ENCODE peak calls at places on chromosomes 1 and 21, in nine cellular contexts. Q, S, D, I, O, L, B, Y and T are unnamed samples.

GRCh38 chr1:115807723-115808122 is 33.2 kb downstream of the NHLH2 start:
- DNase-seq in Q (peak), S (no peak), D (no peak), I (peak), O (peak), L (peak), B (no peak), Y (no peak), T (no peak)

GRCh38 chr1:168623003-168623828 is 46.8 kb downstream of the XCL1 start:
- DNase-seq in Q (peak), S (no peak), D (no peak), I (no peak), O (no peak), L (peak), B (no peak), Y (no peak), T (no peak)

GRCh38 chr1:2595812-2596529 is 9.4 kb downstream of the PRXL2B start:
- DNase-seq in Q (no peak), S (no peak), D (peak), I (no peak), O (no peak), L (no peak), B (no peak), Y (no peak), T (no peak)

GRCh38 chr1:205225901-205226765 is 1.6 kb upstream of the TMCC2 start:
- DNase-seq in Q (no peak), S (no peak), D (no peak), I (no peak), O (no peak), L (no peak), B (no peak), Y (no peak), T (no peak)

GRCh38 chr1:31627301-31627929 is 9.9 kb downstream of the HCRTR1 start:
- DNase-seq in Q (no peak), S (peak), D (no peak), I (no peak), O (peak), L (no peak), B (no peak), Y (no peak), T (peak)

GRCh38 chr1:94602802-94603625 is 61.5 kb upstream of the F3 start:
- DNase-seq in Q (no peak), S (no peak), D (no peak), I (no peak), O (no peak), L (no peak), B (no peak), Y (no peak), T (no peak)

GRCh38 chr1:184520343-184520742 is 133.5 kb downstream of the C1orf21 start:
- DNase-seq in Q (no peak), S (no peak), D (no peak), I (no peak), O (no peak), L (no peak), B (no peak), Y (no peak), T (no peak)

GRCh38 chr1:200951016-200951415 is 56.3 kb downstream of the INAVA start:
- DNase-seq in Q (no peak), S (no peak), D (no peak), I (no peak), O (no peak), L (no peak), B (no peak), Y (no peak), T (no peak)

GRCh38 chr1:14672030-14672429 is 73.5 kb downstream of the KAZN start:
- DNase-seq in Q (no peak), S (no peak), D (no peak), I (peak), O (no peak), L (no peak), B (no peak), Y (no peak), T (no peak)

GRCh38 chr1:204074274-204075115 is 1.6 kb downstream of the SOX13 start:
- DNase-seq in Q (no peak), S (peak), D (peak), I (no peak), O (peak), L (peak), B (no peak), Y (no peak), T (peak)

GRCh38 chr1:156480411-156481192 is 20.0 kb downstream of the MEF2D start:
- DNase-seq in Q (peak), S (no peak), D (no peak), I (no peak), O (peak), L (peak), B (no peak), Y (no peak), T (no peak)

GRCh38 chr1:169103443-169103842 is 3.0 kb upstream of the ATP1B1 start:
- DNase-seq in Q (no peak), S (no peak), D (no peak), I (no peak), O (peak), L (no peak), B (no peak), Y (no peak), T (peak)

GRCh38 chr1:71054791-71055190 is 7.2 kb upstream of the PTGER3 start:
- DNase-seq in Q (no peak), S (no peak), D (no peak), I (no peak), O (no peak), L (no peak), B (no peak), Y (no peak), T (no peak)

GRCh38 chr1:154856544-154856943 is 13.5 kb downstream of the KCNN3 start:
- DNase-seq in Q (no peak), S (no peak), D (no peak), I (no peak), O (no peak), L (no peak), B (no peak), Y (no peak), T (no peak)

GRCh38 chr1:153532769-153533599 is 2.8 kb downstream of the S100A6 start:
- DNase-seq in Q (peak), S (peak), D (peak), I (no peak), O (peak), L (peak), B (peak), Y (peak), T (peak)

GRCh38 chr1:16978589-16979474 is 1.6 kb downstream of the MFAP2 start:
- DNase-seq in Q (no peak), S (peak), D (peak), I (no peak), O (no peak), L (no peak), B (no peak), Y (peak), T (no peak)

GRCh38 chr1:209895709-209896108 is 42.3 kb upstream of the SYT14 start:
- DNase-seq in Q (no peak), S (no peak), D (no peak), I (no peak), O (no peak), L (no peak), B (no peak), Y (no peak), T (no peak)

GRCh38 chr1:236099622-236100021 is 34.7 kb upstream of the NID1 start:
- DNase-seq in Q (no peak), S (no peak), D (no peak), I (no peak), O (no peak), L (no peak), B (no peak), Y (peak), T (no peak)

GRCh38 chr1:212353181-212353580 is 61.5 kb downstream of the PACC1 start:
- DNase-seq in Q (no peak), S (no peak), D (no peak), I (no peak), O (no peak), L (no peak), B (no peak), Y (no peak), T (no peak)

GRCh38 chr1:44025816-44026215 is 5.4 kb downstream of the SLC6A9 start:
- DNase-seq in Q (no peak), S (no peak), D (peak), I (no peak), O (peak), L (no peak), B (no peak), Y (no peak), T (peak)

GRCh38 chr1:12433323-12434053 is 184.5 kb downstream of the DHRS3 start:
- DNase-seq in Q (peak), S (peak), D (no peak), I (no peak), O (peak), L (no peak), B (no peak), Y (no peak), T (no peak)

GRCh38 chr1:25642710-25643109 is 26.1 kb downstream of the MAN1C1 start:
- DNase-seq in Q (no peak), S (no peak), D (no peak), I (peak), O (peak), L (no peak), B (peak), Y (no peak), T (no peak)

GRCh38 chr1:107277022-107277421 is 136.2 kb downstream of the NTNG1 start:
- DNase-seq in Q (peak), S (no peak), D (no peak), I (no peak), O (peak), L (no peak), B (no peak), Y (no peak), T (no peak)

GRCh38 chr1:2206813-2207488 is 12.4 kb upstream of the FAAP20 start:
- DNase-seq in Q (peak), S (no peak), D (peak), I (no peak), O (no peak), L (no peak), B (no peak), Y (no peak), T (peak)

GRCh38 chr21:29696947-29697346 is 242.8 kb downstream of the GRIK1 start:
- DNase-seq in Q (no peak), S (no peak), D (no peak), I (no peak), O (no peak), L (no peak), B (no peak), Y (no peak), T (no peak)

GRCh38 chr1:191913234-191913948 is 244.9 kb upstream of the RGS18 start:
- DNase-seq in Q (no peak), S (no peak), D (no peak), I (no peak), O (no peak), L (no peak), B (no peak), Y (no peak), T (no peak)

GRCh38 chr1:41726899-41727748 is 191.6 kb downstream of the HIVEP3 start:
- DNase-seq in Q (peak), S (no peak), D (peak), I (peak), O (peak), L (no peak), B (no peak), Y (peak), T (peak)

GRCh38 chr1:209323743-209324142 is 259.8 kb upstream of the CAMK1G start:
- DNase-seq in Q (no peak), S (no peak), D (no peak), I (no peak), O (no peak), L (no peak), B (no peak), Y (no peak), T (no peak)

GRCh38 chr1:240237305-240237721 is 145.6 kb downstream of the FMN2 start:
- DNase-seq in Q (no peak), S (peak), D (no peak), I (no peak), O (no peak), L (no peak), B (no peak), Y (no peak), T (no peak)

GRCh38 chr1:228697209-228698016 is 37.9 kb upstream of the RHOU start:
- DNase-seq in Q (no peak), S (peak), D (peak), I (no peak), O (peak), L (no peak), B (peak), Y (peak), T (no peak)

GRCh38 chr1:23718482-23718881 is 24.8 kb upstream of the ELOA start:
- DNase-seq in Q (peak), S (no peak), D (no peak), I (no peak), O (no peak), L (peak), B (no peak), Y (no peak), T (peak)

GRCh38 chr1:40612345-40612831 is 53.1 kb downstream of the RIMS3 start:
- DNase-seq in Q (peak), S (peak), D (no peak), I (peak), O (peak), L (peak), B (no peak), Y (peak), T (peak)

GRCh38 chr1:34865573-34865972 is 6.0 kb upstream of the SMIM12 start:
- DNase-seq in Q (no peak), S (no peak), D (no peak), I (no peak), O (no peak), L (no peak), B (no peak), Y (no peak), T (no peak)

GRCh38 chr1:109112056-109112651 is 1.8 kb upstream of the ELAPOR1 start:
- DNase-seq in Q (peak), S (no peak), D (no peak), I (no peak), O (no peak), L (peak), B (no peak), Y (no peak), T (no peak)

GRCh38 chr1:197890936-197891335 is 11.5 kb upstream of the C1orf53 start:
- DNase-seq in Q (no peak), S (no peak), D (no peak), I (no peak), O (no peak), L (no peak), B (no peak), Y (no peak), T (no peak)

DNA sequence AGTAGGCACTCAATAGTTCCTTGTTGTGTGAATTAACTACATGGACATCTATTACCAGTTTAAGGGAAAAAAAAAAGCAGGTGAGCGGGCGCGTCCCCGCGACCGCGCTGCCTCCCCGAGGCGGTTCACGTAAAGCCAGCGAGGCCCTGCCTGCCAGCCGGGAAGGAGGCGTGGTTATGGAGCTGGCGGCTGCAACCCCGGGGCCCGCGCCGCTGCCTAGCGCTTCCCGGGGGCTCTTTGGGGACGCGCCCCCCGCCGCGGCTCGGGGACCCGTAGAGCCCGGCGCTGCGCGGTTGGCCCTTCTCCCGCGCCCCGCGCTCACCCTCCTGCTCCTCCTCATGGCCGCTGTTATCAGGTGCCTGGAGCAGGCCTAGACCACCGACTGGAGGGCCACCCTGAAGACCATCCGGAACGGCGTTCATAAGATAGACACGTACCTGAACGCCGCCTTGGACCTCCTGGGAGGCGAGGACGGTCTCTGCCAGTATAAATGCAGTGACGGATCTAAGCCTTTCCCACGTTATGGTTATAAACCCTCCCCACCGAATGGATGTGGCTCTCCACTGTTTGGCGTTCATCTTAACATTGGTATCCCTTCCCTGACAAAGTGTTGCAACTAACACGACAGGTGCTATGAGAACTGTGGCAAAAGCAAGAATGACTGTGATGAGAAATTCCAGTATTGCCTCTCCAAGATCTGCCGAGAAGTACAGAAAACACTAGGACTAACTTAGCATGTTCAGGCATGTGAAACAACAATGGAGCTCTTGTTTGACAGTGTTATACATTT is 2.6 kb upstream of the CC2D1B start:
- DNase-seq in Q (no peak), S (peak), D (no peak), I (no peak), O (peak), L (peak), B (no peak), Y (no peak), T (peak)
- TF ChIP-seq POLR2A in Q (no peak), S (no peak), D (no peak), I (peak), O (no peak), L (no peak), B (no peak), Y (no peak), T (no peak)

GRCh38 chr1:79380078-79380477 is 373.5 kb upstream of the ADGRL4 start:
- DNase-seq in Q (no peak), S (no peak), D (no peak), I (no peak), O (no peak), L (no peak), B (no peak), Y (no peak), T (no peak)
- TF ChIP-seq CTCF in Q (no peak), S (no peak), D (no peak), I (no peak), O (no peak), L (no peak), B (no peak), Y (no peak), T (no peak)

GRCh38 chr1:87151500-87152421 is 176.9 kb upstream of the LMO4 start:
- DNase-seq in Q (peak), S (peak), D (peak), I (peak), O (peak), L (no peak), B (no peak), Y (peak), T (peak)
- TF ChIP-seq EP300 in Q (no peak), S (no peak), D (no peak), I (peak), O (no peak), L (no peak), B (no peak), Y (no peak), T (no peak)

GRCh38 chr1:166484471-166484870 is 317.7 kb upstream of the FAM78B start:
- DNase-seq in Q (no peak), S (no peak), D (no peak), I (no peak), O (no peak), L (no peak), B (no peak), Y (no peak), T (no peak)

GRCh38 chr1:166485620-166486019 is 318.8 kb upstream of the FAM78B start:
- DNase-seq in Q (no peak), S (no peak), D (no peak), I (no peak), O (no peak), L (no peak), B (no peak), Y (no peak), T (no peak)

GRCh38 chr1:166489356-166489669 is 322.5 kb upstream of the FAM78B start:
- DNase-seq in Q (no peak), S (no peak), D (no peak), I (no peak), O (no peak), L (no peak), B (no peak), Y (no peak), T (no peak)

GRCh38 chr1:166488327-166488726 is 321.5 kb upstream of the FAM78B start:
- DNase-seq in Q (peak), S (no peak), D (no peak), I (no peak), O (no peak), L (no peak), B (no peak), Y (no peak), T (no peak)

DNA sequence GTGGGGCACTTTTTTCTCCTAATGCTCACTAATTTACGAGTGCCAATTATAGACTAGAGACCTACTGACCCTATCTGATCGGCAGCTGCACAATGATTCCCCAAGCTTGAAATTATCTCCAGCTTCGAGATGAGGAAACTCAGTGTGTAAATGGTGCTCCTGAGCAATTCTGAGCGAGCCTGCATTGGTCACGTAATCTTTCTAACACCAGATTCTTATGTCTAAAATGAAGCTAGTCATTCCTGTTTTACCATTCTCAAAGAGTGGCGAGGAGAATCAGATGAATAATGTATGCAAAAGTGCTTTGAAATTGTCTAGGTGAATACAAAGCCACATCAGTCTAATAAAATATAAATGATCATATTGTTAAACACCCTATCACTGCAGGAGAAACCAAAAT is 318.1 kb upstream of the FAM78B start:
- DNase-seq in Q (peak), S (no peak), D (no peak), I (no peak), O (no peak), L (no peak), B (no peak), Y (no peak), T (no peak)
- TF ChIP-seq POLR2A in Q (no peak), S (no peak), D (no peak), I (no peak), O (no peak), L (no peak), B (no peak), Y (no peak), T (no peak)

GRCh38 chr21:38804617-38805281 is 980 bp upstream of the ETS2 start:
- DNase-seq in Q (peak), S (peak), D (peak), I (no peak), O (peak), L (no peak), B (no peak), Y (peak), T (peak)
- TF ChIP-seq CTCF in Q (peak), S (peak), D (peak), I (peak), O (peak), L (peak), B (peak), Y (peak), T (peak)

GRCh38 chr1:165062346-165062745 is 294.2 kb downstream of the LMX1A start:
- DNase-seq in Q (no peak), S (no peak), D (no peak), I (no peak), O (no peak), L (no peak), B (no peak), Y (no peak), T (no peak)

GRCh38 chr1:165053273-165053835 is 303.2 kb downstream of the LMX1A start:
- DNase-seq in Q (no peak), S (no peak), D (no peak), I (no peak), O (no peak), L (no peak), B (no peak), Y (no peak), T (no peak)

GRCh38 chr1:165057956-165058355 is 298.6 kb downstream of the LMX1A start:
- DNase-seq in Q (no peak), S (no peak), D (no peak), I (no peak), O (no peak), L (no peak), B (no peak), Y (no peak), T (no peak)

GRCh38 chr1:165060285-165060793 is 296.2 kb downstream of the LMX1A start:
- DNase-seq in Q (no peak), S (no peak), D (no peak), I (no peak), O (no peak), L (no peak), B (no peak), Y (no peak), T (no peak)

DNA sequence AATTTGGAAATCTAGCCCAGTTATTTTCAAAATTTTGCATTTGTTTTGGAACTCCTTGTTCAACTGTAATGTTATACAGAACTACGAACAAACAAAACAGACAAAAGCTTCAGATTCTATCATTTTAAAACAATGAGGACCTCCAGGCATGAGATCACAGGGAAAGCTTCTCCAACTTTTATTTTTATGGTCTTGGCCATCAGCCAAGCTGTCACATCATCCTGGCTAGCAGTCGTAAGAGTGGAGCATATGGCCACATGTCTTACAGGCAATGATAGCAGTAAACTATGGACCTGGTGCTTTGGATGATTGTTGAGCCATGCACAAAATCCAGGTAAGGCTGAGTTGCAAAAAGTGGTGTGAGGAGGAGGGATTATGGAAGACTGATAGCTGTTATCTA is 299.6 kb downstream of the LMX1A start:
- DNase-seq in Q (no peak), S (no peak), D (no peak), I (no peak), O (no peak), L (no peak), B (no peak), Y (no peak), T (no peak)
- TF ChIP-seq EP300 in Q (no peak), S (no peak), D (no peak), I (no peak), O (no peak), L (no peak), B (no peak), Y (no peak), T (no peak)